ENCODE peak calls at places on chromosomes 16 and 17, in nine cellular contexts. C is CD8-positive, alpha-beta memory T cell; N is lower lobe of right lung; D is effector memory CD4-positive, alpha-beta T cell; A is ovary; R is small intestine; E is right cardiac atrium; B is tibial artery; I is tibial nerve. S is an unnamed sample. For H3K4me1, the result is how much of the 10 kb centered on the place peaks cover.

GRCh38 chr17:37107406-37108083 is 158.8 kb downstream of the AATF start:
- DNase-seq in C (no peak), N (peak), D (no peak), A (peak), R (peak), E (peak), B (no peak), I (no peak), S (no peak)

GRCh38 chr17:5203908-5204294 is 12.2 kb upstream of the ZNF594 start:
- DNase-seq in C (no peak), N (no peak), D (no peak), A (no peak), R (peak), E (no peak), B (no peak), I (no peak), S (no peak)

GRCh38 chr17:12422632-12423031 is 243.1 kb upstream of the MYOCD start:
- DNase-seq in C (no peak), N (no peak), D (no peak), A (peak), R (no peak), E (peak), B (no peak), I (no peak), S (no peak)

GRCh38 chr17:59311051-59311468 is 20.4 kb upstream of the YPEL2 start:
- DNase-seq in C (peak), N (no peak), D (no peak), A (peak), R (peak), E (no peak), B (no peak), I (peak), S (peak)

GRCh38 chr17:12853921-12854320 is 64.6 kb downstream of the ARHGAP44 start:
- DNase-seq in C (no peak), N (no peak), D (no peak), A (no peak), R (no peak), E (no peak), B (no peak), I (no peak), S (no peak)

GRCh38 chr16:27718767-27719445 is 169.0 kb downstream of the KATNIP start:
- DNase-seq in C (no peak), N (no peak), D (no peak), A (no peak), R (peak), E (peak), B (no peak), I (peak), S (peak)

GRCh38 chr16:70258946-70259345 is 7.2 kb upstream of the EXOSC6 start:
- DNase-seq in C (no peak), N (no peak), D (no peak), A (no peak), R (no peak), E (no peak), B (peak), I (no peak), S (no peak)

GRCh38 chr17:5919104-5919503 is 151.1 kb upstream of the WSCD1 start:
- DNase-seq in C (no peak), N (no peak), D (no peak), A (no peak), R (no peak), E (no peak), B (no peak), I (no peak), S (no peak)

GRCh38 chr17:78414178-78415162 is 36.0 kb downstream of the PGS1 start:
- DNase-seq in C (peak), N (no peak), D (peak), A (no peak), R (no peak), E (no peak), B (no peak), I (no peak), S (no peak)

GRCh38 chr16:54128629-54129230 is 157.9 kb downstream of the IRX3 start:
- DNase-seq in C (no peak), N (no peak), D (no peak), A (no peak), R (no peak), E (no peak), B (no peak), I (no peak), S (no peak)

GRCh38 chr17:59764292-59764741 is 56.9 kb downstream of the VMP1 start:
- DNase-seq in C (no peak), N (no peak), D (no peak), A (no peak), R (no peak), E (no peak), B (no peak), I (no peak), S (no peak)

GRCh38 chr16:351804-352520 is 561 bp downstream of the AXIN1 start:
- DNase-seq in C (no peak), N (peak), D (peak), A (peak), R (peak), E (no peak), B (no peak), I (no peak), S (peak)

GRCh38 chr17:64213995-64214507 is 49.0 kb downstream of the TEX2 start:
- DNase-seq in C (no peak), N (no peak), D (no peak), A (no peak), R (no peak), E (no peak), B (no peak), I (no peak), S (no peak)

GRCh38 chr16:20904507-20905079 is 4.0 kb downstream of the LYRM1 start:
- DNase-seq in C (peak), N (no peak), D (no peak), A (no peak), R (peak), E (no peak), B (no peak), I (peak), S (no peak)

DNA sequence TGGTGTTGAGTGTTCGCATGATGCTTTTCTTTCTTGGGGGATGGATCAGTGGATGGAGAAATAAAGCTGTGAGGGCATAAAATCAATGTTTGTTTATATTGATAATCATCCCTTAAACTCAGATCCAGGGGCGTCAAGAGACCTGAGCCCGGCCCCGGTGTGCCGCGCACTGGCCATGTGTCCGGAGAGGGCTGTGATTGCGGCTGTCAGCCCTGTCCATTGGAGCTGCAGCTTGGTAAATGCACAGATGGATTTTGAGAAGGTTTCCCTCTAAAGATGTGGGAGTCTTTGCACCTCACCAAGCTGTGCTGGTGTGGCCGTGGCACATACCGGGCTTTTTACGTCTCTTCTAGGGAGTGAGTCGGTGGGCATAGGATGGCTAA is 21.6 kb upstream of the ZNF750 start:
- DNase-seq in C (no peak), N (no peak), D (no peak), A (no peak), R (no peak), E (no peak), B (no peak), I (no peak), S (no peak)
- H3K4me1 ChIP-seq in C (half or more), N (under half), D (half or more), A (under half), R (under half), E (under half), B (under half), I (under half), S (half or more)

GRCh38 chr17:50062323-50063243 is 6.7 kb downstream of the ITGA3 start:
- DNase-seq in C (no peak), N (peak), D (no peak), A (peak), R (peak), E (peak), B (peak), I (no peak), S (peak)
- H3K4me1 ChIP-seq in C (under half), N (half or more), D (under half), A (half or more), R (under half), E (under half), B (half or more), I (half or more), S (under half)

GRCh38 chr16:85363881-85364280 is 249.2 kb upstream of the GSE1 start:
- DNase-seq in C (no peak), N (no peak), D (no peak), A (no peak), R (no peak), E (no peak), B (no peak), I (peak), S (no peak)

GRCh38 chr16:85364323-85365040 is 248.6 kb upstream of the GSE1 start:
- DNase-seq in C (no peak), N (no peak), D (no peak), A (no peak), R (no peak), E (no peak), B (no peak), I (no peak), S (no peak)

GRCh38 chr16:85365120-85365519 is 248.0 kb upstream of the GSE1 start:
- DNase-seq in C (no peak), N (no peak), D (no peak), A (no peak), R (peak), E (no peak), B (no peak), I (no peak), S (no peak)

GRCh38 chr16:85367485-85367884 is 245.6 kb upstream of the GSE1 start:
- DNase-seq in C (no peak), N (no peak), D (no peak), A (no peak), R (no peak), E (no peak), B (no peak), I (no peak), S (no peak)

GRCh38 chr16:85366031-85366763 is 246.9 kb upstream of the GSE1 start:
- DNase-seq in C (no peak), N (no peak), D (no peak), A (no peak), R (no peak), E (no peak), B (no peak), I (no peak), S (no peak)
- H3K4me1 ChIP-seq in C (under half), N (under half), D (under half), A (under half), R (under half), E (under half), B (under half), I (half or more), S (under half)

DNA sequence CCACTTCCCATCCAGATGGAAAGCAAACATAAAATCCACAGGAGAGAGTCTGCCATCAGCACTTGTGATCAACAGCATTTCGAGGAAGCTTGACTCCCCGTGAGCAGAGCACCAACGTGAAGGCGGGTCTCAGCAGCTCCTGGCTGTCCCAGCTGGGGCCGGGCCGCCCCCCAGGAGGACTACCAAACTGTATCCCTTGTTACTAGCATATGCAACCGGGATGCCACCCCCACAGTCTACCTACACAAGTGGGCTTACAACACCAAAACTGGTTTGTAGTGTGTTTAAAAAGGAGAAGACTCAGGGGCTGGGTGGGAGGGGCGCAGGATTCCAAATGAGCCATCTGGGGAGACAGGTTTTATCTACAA is 121.0 kb downstream of the SLC39A11 start:
- DNase-seq in C (no peak), N (no peak), D (no peak), A (no peak), R (no peak), E (no peak), B (no peak), I (no peak), S (no peak)
- H3K4me1 ChIP-seq in C (under half), N (under half), D (under half), A (under half), R (under half), E (under half), B (under half), I (under half), S (under half)

GRCh38 chr16:4373909-4374742 is 2.5 kb downstream of the VASN start:
- DNase-seq in C (no peak), N (peak), D (no peak), A (peak), R (no peak), E (peak), B (peak), I (peak), S (peak)
- H3K4me1 ChIP-seq in C (under half), N (half or more), D (under half), A (half or more), R (under half), E (under half), B (half or more), I (half or more), S (under half)

DNA sequence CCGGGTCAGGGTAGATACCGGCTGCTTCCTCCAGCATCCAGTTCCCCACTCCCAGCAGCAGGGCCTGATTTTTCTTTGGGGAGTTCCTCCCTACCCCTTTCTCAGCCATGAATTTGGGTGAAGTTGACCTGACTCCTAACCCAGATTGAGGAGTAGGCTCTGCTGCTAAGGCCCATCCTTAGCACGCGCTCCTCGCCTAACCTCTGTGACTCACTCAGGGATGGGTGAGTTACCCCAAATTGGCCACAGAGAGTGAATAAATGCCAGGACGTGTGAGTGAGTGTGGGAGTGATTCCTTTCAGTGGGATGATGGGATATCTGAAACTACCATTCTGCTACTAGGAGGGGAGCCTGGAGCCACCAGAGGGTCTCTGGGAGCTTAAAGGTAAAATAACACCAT is 28.9 kb upstream of the ABCC12 start:
- DNase-seq in C (no peak), N (no peak), D (no peak), A (no peak), R (no peak), E (no peak), B (no peak), I (no peak), S (no peak)
- H3K4me1 ChIP-seq in C (under half), N (under half), D (under half), A (under half), R (under half), E (under half), B (under half), I (under half), S (under half)

DNA sequence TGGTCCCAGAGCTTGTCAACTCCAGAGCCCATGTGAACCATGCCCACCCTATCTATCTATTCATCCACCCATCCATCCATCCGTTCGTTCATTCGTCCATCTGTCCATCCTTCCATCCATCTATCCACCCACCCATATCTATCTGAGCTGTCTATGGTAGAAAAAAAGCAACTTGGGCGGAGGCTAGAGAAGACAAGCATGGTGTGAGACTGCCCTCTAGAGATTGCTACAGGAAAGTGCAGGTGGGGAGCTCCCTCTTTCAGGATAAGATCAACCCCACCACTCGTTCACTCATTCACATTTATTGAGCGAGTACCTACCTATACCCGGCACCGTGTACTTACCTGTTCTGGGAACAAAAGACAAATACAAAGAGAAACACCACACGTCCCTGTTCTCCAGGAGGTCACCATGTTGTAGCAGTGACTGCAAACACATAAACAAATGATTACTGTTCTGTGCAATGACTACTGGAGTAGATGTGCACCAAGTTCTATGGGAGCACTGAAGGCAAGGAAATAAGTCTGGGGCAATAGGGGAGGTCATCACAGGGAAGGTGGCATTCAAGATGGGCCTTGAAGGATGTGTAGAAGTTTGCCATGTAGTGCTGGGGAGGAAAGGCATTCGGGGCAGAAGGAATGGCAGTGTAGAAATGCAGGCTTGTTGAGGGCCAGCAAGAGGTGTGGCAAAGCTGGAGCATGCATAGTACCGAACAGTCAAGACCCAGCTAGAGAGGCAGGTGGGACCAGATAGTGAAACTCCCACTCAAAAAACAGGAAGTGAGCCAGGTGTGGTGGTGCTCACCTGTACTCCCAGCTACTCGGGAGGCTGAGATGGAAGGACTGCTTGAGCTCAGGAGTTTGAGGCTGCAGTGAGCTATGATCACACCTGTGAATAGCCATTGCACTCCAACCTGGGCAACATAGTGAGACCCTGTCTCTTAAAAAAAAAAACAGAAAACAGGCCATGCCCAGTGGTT is 13.4 kb upstream of the ATP5MC1 start:
- DNase-seq in C (peak), N (no peak), D (peak), A (peak), R (peak), E (no peak), B (no peak), I (peak), S (peak)
- H3K4me1 ChIP-seq in C (under half), N (under half), D (under half), A (under half), R (under half), E (under half), B (under half), I (under half), S (under half)

DNA sequence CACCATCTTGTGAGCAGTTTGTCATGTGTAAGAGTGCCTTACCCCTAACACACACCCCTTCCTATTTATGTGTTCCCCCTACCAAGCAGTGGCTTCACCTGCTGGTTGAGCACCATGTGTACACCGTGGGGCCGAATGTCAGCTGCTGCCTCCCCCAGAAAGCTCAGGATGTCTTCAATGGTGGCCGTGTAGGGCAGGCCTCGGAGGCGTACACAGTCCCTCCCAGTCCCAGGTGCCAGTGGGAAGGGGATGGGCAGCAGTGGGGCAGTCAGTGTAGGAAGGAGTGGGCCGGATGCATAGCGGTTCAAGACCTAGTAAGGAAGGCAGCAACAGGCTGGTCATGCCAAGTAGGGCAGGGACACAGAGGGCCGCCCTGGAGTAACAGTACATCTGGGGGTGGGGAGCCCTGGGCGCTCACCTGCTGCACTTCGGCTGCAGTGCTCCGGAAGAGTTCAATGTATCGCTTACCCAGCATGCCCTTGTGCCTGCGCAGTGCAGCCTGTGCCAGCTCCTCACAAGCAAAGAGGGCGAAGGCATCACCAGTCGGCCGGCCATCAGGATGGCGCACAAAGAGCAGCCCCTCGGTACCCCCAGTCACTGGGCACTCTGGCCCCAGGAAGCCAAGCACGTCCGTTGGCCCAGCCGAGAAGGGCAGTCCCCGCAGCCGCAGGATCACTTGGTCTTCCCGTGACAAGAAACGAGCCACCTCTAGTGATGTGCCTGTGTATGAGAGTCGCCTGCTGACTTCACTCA is 4.4 kb downstream of the ESRP2 start:
- DNase-seq in C (no peak), N (no peak), D (no peak), A (no peak), R (no peak), E (no peak), B (peak), I (no peak), S (no peak)
- H3K4me1 ChIP-seq in C (under half), N (under half), D (under half), A (under half), R (under half), E (under half), B (under half), I (half or more), S (under half)

GRCh38 chr16:75241955-75242354 is 9.5 kb downstream of the BCAR1 start:
- DNase-seq in C (no peak), N (no peak), D (no peak), A (no peak), R (no peak), E (no peak), B (no peak), I (no peak), S (no peak)

GRCh38 chr16:75241412-75241811 is 10.0 kb downstream of the BCAR1 start:
- DNase-seq in C (no peak), N (no peak), D (no peak), A (peak), R (no peak), E (no peak), B (no peak), I (no peak), S (no peak)

GRCh38 chr16:75244844-75245758 is 6.3 kb downstream of the BCAR1 start:
- DNase-seq in C (no peak), N (peak), D (no peak), A (peak), R (peak), E (peak), B (peak), I (no peak), S (peak)

GRCh38 chr16:75244225-75244792 is 7.1 kb downstream of the BCAR1 start:
- DNase-seq in C (no peak), N (peak), D (no peak), A (no peak), R (no peak), E (peak), B (peak), I (peak), S (peak)

DNA sequence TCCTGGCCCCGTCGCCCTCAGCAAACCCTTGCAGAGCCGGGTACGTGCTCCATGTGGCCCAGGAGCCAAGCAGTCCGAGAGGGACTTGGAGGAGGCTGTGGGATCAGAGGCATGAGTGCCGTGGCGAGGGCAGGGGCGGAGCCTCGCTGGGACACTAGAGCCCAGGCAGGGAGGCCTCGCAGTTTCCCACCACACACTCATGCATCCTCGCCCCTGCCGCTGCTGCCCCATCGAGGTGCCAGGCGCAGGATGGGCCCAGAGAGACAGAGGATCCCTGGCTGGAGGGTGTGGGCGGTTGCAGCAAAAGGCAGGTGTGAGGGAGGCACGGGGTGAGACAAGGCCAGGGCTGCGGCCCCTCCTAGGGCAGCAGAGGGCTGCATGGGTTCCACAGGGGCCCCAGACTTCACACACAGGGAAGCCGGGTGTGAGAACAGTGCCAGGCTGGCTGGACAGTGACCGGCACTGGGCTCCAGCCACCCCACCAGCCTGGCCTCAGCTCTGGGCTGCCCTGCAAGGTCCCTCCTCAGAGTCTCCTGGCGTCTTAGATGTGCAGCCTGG is 7.7 kb downstream of the BCAR1 start:
- DNase-seq in C (no peak), N (no peak), D (no peak), A (no peak), R (no peak), E (peak), B (no peak), I (no peak), S (no peak)
- H3K4me1 ChIP-seq in C (under half), N (half or more), D (under half), A (under half), R (under half), E (under half), B (half or more), I (half or more), S (under half)

GRCh38 chr16:29009838-29010166 is 24.9 kb downstream of the LAT start:
- DNase-seq in C (no peak), N (no peak), D (no peak), A (no peak), R (no peak), E (no peak), B (no peak), I (no peak), S (no peak)
- H3K4me1 ChIP-seq in C (half or more), N (under half), D (under half), A (under half), R (under half), E (under half), B (under half), I (under half), S (under half)

S was measured in SJCRH30.